ENCODE peak calls at places on chromosome 4, in five cellular contexts. L is fibroblast of mammary gland, T is esophagus squamous epithelium, S is mammary epithelial cell, B is H1. Z is an unnamed sample.

GRCh38 chr4:134145369-134145768 is 56.2 kb downstream of the PABPC4L start:
- DNase-seq in L (no peak), T (no peak), S (no peak), B (no peak), Z (no peak)

GRCh38 chr4:113468165-113469022 is 293.1 kb downstream of the CAMK2D start:
- DNase-seq in B (no peak), S (peak; percentile 100), T (peak; percentile 1), L (peak; percentile 100), Z (peak; percentile 100)

GRCh38 chr4:3661989-3662388 is 104.2 kb upstream of the ADRA2C start:
- DNase-seq in T (no peak), L (no peak), B (no peak), S (no peak), Z (no peak)

GRCh38 chr4:123744664-123745290 is 348.2 kb downstream of the SPRY1 start:
- DNase-seq in L (peak; percentile 4), T (no peak), B (no peak), S (no peak), Z (peak; percentile 98)

GRCh38 chr4:185307136-185307950 is 88.4 kb downstream of the LRP2BP start:
- DNase-seq in B (no peak), S (peak; percentile 92), L (no peak), T (no peak), Z (no peak)

GRCh38 chr4:54077812-54078211 is 13.4 kb upstream of the CHIC2 start:
- DNase-seq in B (no peak), L (peak; percentile 50), T (no peak), S (peak; percentile 76), Z (peak; percentile 67)

GRCh38 chr4:174152717-174153466 is 130.6 kb downstream of the FBXO8 start:
- DNase-seq in S (no peak), B (no peak), T (no peak), L (no peak), Z (peak; percentile 25)

GRCh38 chr4:30837131-30837539 is 117.0 kb downstream of the PCDH7 start:
- DNase-seq in T (no peak), B (no peak), L (no peak), S (no peak), Z (peak; percentile 37)

GRCh38 chr4:112321768-112322684 is 24.9 kb downstream of the ALPK1 start:
- DNase-seq in L (peak; percentile 68), T (peak; percentile 3), S (peak; percentile 32), B (peak; percentile 85), Z (peak; percentile 75)

GRCh38 chr4:119010909-119011606 is 122.4 kb downstream of the SYNPO2 start:
- DNase-seq in T (no peak), L (peak; percentile 30), B (no peak), S (no peak), Z (peak; percentile 27)
- H3K4me3 ChIP-seq in T (no peak overlapping the region), L (no peak overlapping the region), B (no peak overlapping the region), S (no peak overlapping the region), Z (no peak overlapping the region)

GRCh38 chr4:176153124-176153523 is 42.3 kb downstream of the SPATA4 start:
- DNase-seq in L (no peak), S (no peak), T (no peak), B (no peak), Z (no peak)

GRCh38 chr4:176149680-176150079 is 45.7 kb downstream of the SPATA4 start:
- DNase-seq in L (peak; percentile 2), T (no peak), S (no peak), B (no peak), Z (no peak)

GRCh38 chr4:176150704-176151103 is 44.7 kb downstream of the SPATA4 start:
- DNase-seq in T (no peak), L (no peak), S (no peak), B (no peak), Z (no peak)

GRCh38 chr4:176150283-176150682 is 45.1 kb downstream of the SPATA4 start:
- DNase-seq in L (peak; percentile 58), T (no peak), B (no peak), S (peak; percentile 11), Z (peak; percentile 56)
- TF ChIP-seq CTCF in L (peak; percentile 32), T (no peak), B (no peak), S (no peak), Z (peak; percentile 19)

GRCh38 chr4:122534776-122535175 is 78.3 kb upstream of the IL2 start:
- DNase-seq in L (no peak), S (no peak), B (no peak), T (no peak), Z (no peak)
- H3K4me3 ChIP-seq in L (no peak overlapping the region), S (no peak overlapping the region), B (no peak overlapping the region), T (no peak overlapping the region), Z (no peak overlapping the region)

GRCh38 chr4:168832746-168833575 is 177.1 kb downstream of the CBR4 start:
- DNase-seq in L (peak; percentile 45), T (no peak), S (peak; percentile 69), B (peak; percentile 80), Z (peak; percentile 35)
- TF ChIP-seq CTCF in L (peak; percentile 19), T (no peak), S (no peak), B (peak; percentile 62), Z (peak; percentile 31)

GRCh38 chr4:6785572-6785925 is 3.0 kb downstream of the KIAA0232 start:
- DNase-seq in S (no peak), B (peak; percentile 32), L (no peak), T (no peak), Z (no peak)
- H3K4me3 ChIP-seq in S (no peak overlapping the region), B (no peak overlapping the region), L (no peak overlapping the region), T (no peak overlapping the region), Z (no peak overlapping the region)

DNA sequence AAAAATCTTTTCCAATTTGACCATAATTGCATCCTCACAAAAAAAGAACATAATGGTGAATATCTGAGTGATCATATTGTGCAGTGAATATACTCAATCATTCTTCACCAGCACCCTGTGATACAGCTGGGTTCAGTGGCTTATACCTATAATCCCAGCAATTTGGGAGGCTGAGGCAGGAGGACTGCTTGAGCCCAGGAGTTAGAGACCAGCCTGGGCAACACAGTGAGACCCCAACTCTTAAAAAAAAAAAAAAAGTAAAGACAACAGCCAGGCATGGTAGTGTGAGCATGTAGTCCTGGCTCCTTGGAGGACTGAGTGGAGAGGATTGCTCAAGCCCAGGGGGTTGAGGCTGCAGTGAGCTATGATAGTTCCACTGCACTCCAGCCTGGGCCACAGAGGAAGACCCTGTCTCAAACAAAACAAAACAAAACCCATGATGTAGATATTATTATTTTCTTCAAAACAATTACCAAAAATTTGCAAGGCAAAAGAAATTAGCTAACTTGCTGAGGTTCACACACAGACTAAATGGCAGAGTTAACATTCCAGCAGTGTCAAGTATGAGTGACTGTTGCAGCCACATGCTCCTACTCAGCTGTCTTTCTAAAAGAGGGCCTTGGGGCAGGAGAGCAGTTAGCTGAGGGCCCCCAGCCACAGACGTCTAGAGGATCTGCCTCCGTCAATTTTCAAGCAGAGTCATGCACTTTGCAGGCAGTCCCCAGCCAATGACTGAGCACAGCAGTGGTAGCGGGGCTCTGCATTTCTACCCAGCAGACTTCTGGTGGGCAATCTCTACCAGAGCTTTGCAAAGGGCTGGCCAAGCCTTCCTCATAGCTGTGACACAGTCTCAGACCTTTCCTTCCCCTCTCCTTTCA is 33.4 kb downstream of the ADGRA3 start:
- DNase-seq in S (no peak), B (no peak), T (no peak), L (no peak), Z (no peak)
- TF ChIP-seq CTCF in S (no peak), B (no peak), T (no peak), L (no peak), Z (no peak)

GRCh38 chr4:125265846-125266245 is 48.9 kb upstream of the FAT4 start:
- DNase-seq in L (no peak), B (no peak), T (no peak), S (no peak), Z (no peak)

GRCh38 chr4:125268065-125268755 is 46.5 kb upstream of the FAT4 start:
- DNase-seq in T (no peak), L (no peak), S (no peak), B (no peak), Z (no peak)

GRCh38 chr4:125262079-125262478 is 52.7 kb upstream of the FAT4 start:
- DNase-seq in S (no peak), L (no peak), T (no peak), B (no peak), Z (no peak)

GRCh38 chr4:125266901-125267601 is 47.7 kb upstream of the FAT4 start:
- DNase-seq in B (no peak), L (peak; percentile 87), T (no peak), S (peak; percentile 96), Z (peak; percentile 93)
- H3K4me3 ChIP-seq in B (no peak overlapping the region), L (no peak overlapping the region), T (no peak overlapping the region), S (peak overlapping the region; percentile 21), Z (peak overlapping the region; percentile 25)

GRCh38 chr4:109009909-109010308 is 247.1 kb upstream of the ETNPPL start:
- DNase-seq in T (no peak), B (no peak), S (peak; percentile 50), L (peak; percentile 57), Z (peak; percentile 86)

GRCh38 chr4:109005523-109005922 is 242.7 kb upstream of the ETNPPL start:
- DNase-seq in S (peak; percentile 41), L (peak; percentile 61), T (no peak), B (no peak), Z (peak; percentile 61)

GRCh38 chr4:109011241-109012031 is 248.6 kb upstream of the ETNPPL start:
- DNase-seq in T (no peak), S (no peak), B (no peak), L (peak; percentile 15), Z (peak; percentile 53)

GRCh38 chr4:109010534-109010933 is 247.7 kb upstream of the ETNPPL start:
- DNase-seq in S (no peak), T (no peak), B (no peak), L (no peak), Z (no peak)

GRCh38 chr4:109007976-109008375 is 245.1 kb upstream of the ETNPPL start:
- DNase-seq in S (no peak), B (no peak), L (no peak), T (no peak), Z (no peak)
- TF ChIP-seq CTCF in S (no peak), B (no peak), L (no peak), T (no peak), Z (no peak)

GRCh38 chr4:156198511-156198910 is 244.8 kb upstream of the CTSO start:
- DNase-seq in T (no peak), S (no peak), L (no peak), B (no peak), Z (no peak)

GRCh38 chr4:156196722-156197121 is 243.1 kb upstream of the CTSO start:
- DNase-seq in B (no peak), S (no peak), T (no peak), L (no peak), Z (no peak)

GRCh38 chr4:156197216-156197615 is 243.6 kb upstream of the CTSO start:
- DNase-seq in B (no peak), T (no peak), S (no peak), L (no peak), Z (no peak)

GRCh38 chr4:156195914-156196313 is 242.2 kb upstream of the CTSO start:
- DNase-seq in S (no peak), B (no peak), L (no peak), T (no peak), Z (no peak)

GRCh38 chr4:156201050-156201449 is 247.4 kb upstream of the CTSO start:
- DNase-seq in T (no peak), S (no peak), B (no peak), L (no peak), Z (no peak)
- H3K4me3 ChIP-seq in T (no peak overlapping the region), S (no peak overlapping the region), B (no peak overlapping the region), L (no peak overlapping the region), Z (no peak overlapping the region)